ENCODE peak calls at places on chromosomes 2 and 18, in six cellular contexts. Z is AG08395; Y is stimulated activated CD4-positive, alpha-beta T cell treated with anti-CD3 and anti-CD28 coated beads, Interleukin-1b, Interleukin-23, amount 100 ng/mL, for 24 hours; R is HCT116; O is activated gamma-delta T cell treated with Interleukin-2 at 50 U/mL for 16 hours; E is RWPE1. T is an unnamed sample.
A peak's percentile ranks its signal among the peaks of the same experiment; 100 is the strongest.

GRCh38 chr2:128420131-128420530 is 101.5 kb upstream of the HS6ST1 start:
- DNase-seq in Y (no peak), R (no peak), E (no peak), Z (no peak), O (no peak), T (no peak)

GRCh38 chr2:162016080-162016479 is 57.9 kb downstream of the DPP4 start:
- DNase-seq in E (no peak), O (no peak), Z (no peak), Y (no peak), R (no peak), T (no peak)

GRCh38 chr2:240565267-240566202 is 2.7 kb upstream of the RNPEPL1 start:
- DNase-seq in Z (peak; percentile 56), O (peak; percentile 92), E (peak; percentile 57), R (peak; percentile 87), Y (peak; percentile 73), T (no peak)

GRCh38 chr18:23837591-23837990 is 148.3 kb downstream of the LAMA3 start:
- DNase-seq in O (no peak), R (no peak), E (peak; percentile 59), Y (no peak), Z (peak; percentile 72), T (no peak)

GRCh38 chr2:38446972-38447561 is 70.0 kb upstream of the ATL2 start:
- DNase-seq in O (no peak), E (peak; percentile 41), R (no peak), Z (no peak), Y (no peak), T (no peak)

GRCh38 chr2:71419145-71419544 is 34.2 kb upstream of the DYSF start:
- DNase-seq in R (no peak), Y (no peak), O (no peak), E (no peak), Z (no peak), T (no peak)

GRCh38 chr2:30708491-30709290 is 98.6 kb downstream of the CAPN13 start:
- DNase-seq in E (no peak), O (no peak), R (no peak), Y (no peak), Z (peak; percentile 62), T (no peak)

GRCh38 chr2:20424300-20425290 is 22.3 kb upstream of the RHOB start:
- DNase-seq in Z (peak; percentile 77), R (no peak), E (no peak), O (no peak), Y (no peak), T (no peak)

GRCh38 chr2:14270036-14270582 is 362.4 kb upstream of the LRATD1 start:
- DNase-seq in E (no peak), Y (no peak), O (no peak), Z (no peak), R (no peak), T (no peak)

GRCh38 chr2:162773352-162773751 is 65.2 kb downstream of the KCNH7 start:
- DNase-seq in O (no peak), Z (no peak), R (no peak), E (no peak), Y (no peak), T (no peak)

GRCh38 chr2:222049946-222050345 is 248.9 kb downstream of the PAX3 start:
- DNase-seq in O (no peak), E (peak; percentile 45), R (no peak), Y (no peak), Z (no peak), T (no peak)

GRCh38 chr18:31424383-31424988 is 23.1 kb upstream of the DSG3 start:
- DNase-seq in R (peak; percentile 64), Z (no peak), E (no peak), Y (no peak), O (no peak), T (no peak)

GRCh38 chr2:136126021-136126420 is 8.1 kb upstream of the CXCR4 start:
- DNase-seq in R (no peak), Z (no peak), O (no peak), E (no peak), Y (no peak), T (no peak)

GRCh38 chr2:10220516-10221391 is 82.0 kb upstream of the HPCAL1 start:
- DNase-seq in Y (no peak), O (no peak), Z (peak; percentile 38), E (no peak), R (no peak), T (no peak)